ENCODE peak calls at places on chromosomes 16 and 17, in seven cellular contexts. J, H, I, N, K, Q and S are unnamed samples.
A peak's percentile ranks its signal among the peaks of the same experiment; 100 is the strongest.

GRCh38 chr17:38867179-38867994 is 2.5 kb upstream of the LASP1 start:
- DNase-seq in K (peak; percentile 62), N (no peak), Q (no peak), I (peak; percentile 68), H (no peak), J (peak; percentile 21), S (peak; percentile 93)

GRCh38 chr16:29734826-29735225 is 11.0 kb downstream of the C16orf54 start:
- DNase-seq in J (no peak), K (no peak), I (no peak), H (no peak), Q (no peak), N (no peak), S (no peak)

GRCh38 chr16:83365166-83365565 is 442.6 kb upstream of the HSBP1 start:
- DNase-seq in Q (no peak), I (no peak), J (peak; percentile 48), H (no peak), N (no peak), K (no peak), S (no peak)

GRCh38 chr17:48131216-48131824 is 23.8 kb downstream of the SNX11 start:
- DNase-seq in H (peak; percentile 77), N (peak; percentile 53), I (no peak), Q (peak; percentile 5), K (peak; percentile 63), J (peak; percentile 82), S (peak; percentile 81)

GRCh38 chr16:74309789-74310781 is 13.5 kb downstream of the PSMD7 start:
- DNase-seq in N (peak; percentile 32), H (peak; percentile 61), K (peak; percentile 7), J (peak; percentile 68), I (no peak), Q (no peak), S (peak; percentile 73)

GRCh38 chr16:23482778-23483177 is 27.5 kb downstream of the GGA2 start:
- DNase-seq in K (no peak), Q (no peak), J (no peak), H (no peak), I (no peak), N (no peak), S (no peak)

GRCh38 chr16:66300501-66300900 is 66.0 kb upstream of the CDH5 start:
- DNase-seq in N (no peak), K (no peak), Q (no peak), J (no peak), I (peak; percentile 21), H (no peak), S (no peak)

GRCh38 chr16:29926675-29927522 is 873 bp upstream of the KCTD13 start:
- DNase-seq in N (no peak), H (peak; percentile 50), Q (no peak), K (no peak), J (peak; percentile 50), I (no peak), S (no peak)